ENCODE peak calls at places on chromosome 10, in ten cellular contexts. One of them, this sample, is unnamed.
A peak's percentile ranks its signal among the peaks of the same experiment; 100 is the strongest.

GRCh38 chr10:129335396-129335795 is 131.6 kb upstream of the MGMT start:
- DNase-seq in astrocyte of the hippocampus: no peak
- DNase-seq in NCI-H146: no peak
- DNase-seq in KBM-7: no peak
- DNase-seq in lung: no peak
- DNase-seq in activated CD4-positive, alpha-beta T cell treated with anti-CD3 and anti-CD28 coated beads, Interleukin-2, amount 50 U/mL, for 1 hour: no peak
- DNase-seq in ureter: no peak
- DNase-seq in osteocyte: no peak
- DNase-seq in HFFc6: no peak
- DNase-seq in HTR-8/SVneo: no peak
- DNase-seq in this sample: no peak

GRCh38 chr10:83122336-83122735 is 1017.0 kb upstream of the GHITM start:
- DNase-seq in astrocyte of the hippocampus: no peak
- DNase-seq in NCI-H146: no peak
- DNase-seq in KBM-7: no peak
- DNase-seq in lung: no peak
- DNase-seq in activated CD4-positive, alpha-beta T cell treated with anti-CD3 and anti-CD28 coated beads, Interleukin-2, amount 50 U/mL, for 1 hour: no peak
- DNase-seq in ureter: no peak
- DNase-seq in osteocyte: no peak
- DNase-seq in HFFc6: no peak
- DNase-seq in HTR-8/SVneo: no peak
- DNase-seq in this sample: no peak

GRCh38 chr10:124521429-124521871 is 59.8 kb downstream of the LHPP start:
- DNase-seq in astrocyte of the hippocampus: no peak
- DNase-seq in NCI-H146: no peak
- DNase-seq in KBM-7: no peak
- DNase-seq in lung: no peak
- DNase-seq in activated CD4-positive, alpha-beta T cell treated with anti-CD3 and anti-CD28 coated beads, Interleukin-2, amount 50 U/mL, for 1 hour: no peak
- DNase-seq in ureter: no peak
- DNase-seq in osteocyte: no peak
- DNase-seq in HFFc6: no peak
- DNase-seq in HTR-8/SVneo: no peak
- DNase-seq in this sample: no peak

GRCh38 chr10:1454428-1454827 is 282.9 kb downstream of the ADARB2 start:
- DNase-seq in astrocyte of the hippocampus: no peak
- DNase-seq in NCI-H146: no peak
- DNase-seq in KBM-7: no peak
- DNase-seq in lung: no peak
- DNase-seq in activated CD4-positive, alpha-beta T cell treated with anti-CD3 and anti-CD28 coated beads, Interleukin-2, amount 50 U/mL, for 1 hour: no peak
- DNase-seq in ureter: no peak
- DNase-seq in osteocyte: peak; percentile 56
- DNase-seq in HFFc6: no peak
- DNase-seq in HTR-8/SVneo: no peak
- DNase-seq in this sample: no peak

GRCh38 chr10:110226926-110227641 is 19.7 kb downstream of the MXI1 start:
- DNase-seq in astrocyte of the hippocampus: peak; percentile 49
- DNase-seq in NCI-H146: peak; percentile 93
- DNase-seq in KBM-7: peak; percentile 59
- DNase-seq in lung: peak; percentile 81
- DNase-seq in activated CD4-positive, alpha-beta T cell treated with anti-CD3 and anti-CD28 coated beads, Interleukin-2, amount 50 U/mL, for 1 hour: peak; percentile 81
- DNase-seq in ureter: peak; percentile 82
- DNase-seq in osteocyte: no peak
- DNase-seq in HFFc6: no peak
- DNase-seq in HTR-8/SVneo: no peak
- DNase-seq in this sample: peak; percentile 64

GRCh38 chr10:93745411-93746065 is 12.2 kb upstream of the LGI1 start:
- DNase-seq in astrocyte of the hippocampus: peak; percentile 77
- DNase-seq in NCI-H146: peak; percentile 58
- DNase-seq in KBM-7: peak; percentile 41
- DNase-seq in lung: no peak
- DNase-seq in activated CD4-positive, alpha-beta T cell treated with anti-CD3 and anti-CD28 coated beads, Interleukin-2, amount 50 U/mL, for 1 hour: no peak
- DNase-seq in ureter: no peak
- DNase-seq in osteocyte: no peak
- DNase-seq in HFFc6: peak; percentile 30
- DNase-seq in HTR-8/SVneo: peak; percentile 51
- DNase-seq in this sample: no peak

GRCh38 chr10:24952146-24952700 is at the start of gene PRTFDC1:
- DNase-seq in astrocyte of the hippocampus: peak; percentile 66
- DNase-seq in NCI-H146: peak; percentile 91
- DNase-seq in KBM-7: peak; percentile 49
- DNase-seq in lung: no peak
- DNase-seq in activated CD4-positive, alpha-beta T cell treated with anti-CD3 and anti-CD28 coated beads, Interleukin-2, amount 50 U/mL, for 1 hour: peak; percentile 13
- DNase-seq in ureter: peak; percentile 57
- DNase-seq in osteocyte: no peak
- DNase-seq in HFFc6: peak; percentile 5
- DNase-seq in HTR-8/SVneo: no peak
- DNase-seq in this sample: peak; percentile 49

GRCh38 chr10:46287846-46288480 is 1.2 kb downstream of the ANTXRL start:
- DNase-seq in astrocyte of the hippocampus: no peak
- DNase-seq in NCI-H146: no peak
- DNase-seq in KBM-7: no peak
- DNase-seq in lung: peak; percentile 45
- DNase-seq in activated CD4-positive, alpha-beta T cell treated with anti-CD3 and anti-CD28 coated beads, Interleukin-2, amount 50 U/mL, for 1 hour: no peak
- DNase-seq in ureter: no peak
- DNase-seq in osteocyte: no peak
- DNase-seq in HFFc6: no peak
- DNase-seq in HTR-8/SVneo: no peak
- DNase-seq in this sample: no peak

GRCh38 chr10:93475871-93476270 is 6.3 kb downstream of the MYOF start:
- DNase-seq in astrocyte of the hippocampus: peak; percentile 60
- DNase-seq in NCI-H146: no peak
- DNase-seq in KBM-7: peak; percentile 62
- DNase-seq in lung: no peak
- DNase-seq in activated CD4-positive, alpha-beta T cell treated with anti-CD3 and anti-CD28 coated beads, Interleukin-2, amount 50 U/mL, for 1 hour: no peak
- DNase-seq in ureter: no peak
- DNase-seq in osteocyte: no peak
- DNase-seq in HFFc6: peak; percentile 87
- DNase-seq in HTR-8/SVneo: no peak
- DNase-seq in this sample: no peak

GRCh38 chr10:124732931-124733536 is 11.1 kb downstream of the FAM53B start:
- DNase-seq in astrocyte of the hippocampus: peak; percentile 61
- DNase-seq in NCI-H146: no peak
- DNase-seq in KBM-7: no peak
- DNase-seq in lung: peak; percentile 79
- DNase-seq in activated CD4-positive, alpha-beta T cell treated with anti-CD3 and anti-CD28 coated beads, Interleukin-2, amount 50 U/mL, for 1 hour: peak; percentile 61
- DNase-seq in ureter: peak; percentile 74
- DNase-seq in osteocyte: no peak
- DNase-seq in HFFc6: no peak
- DNase-seq in HTR-8/SVneo: no peak
- DNase-seq in this sample: no peak

GRCh38 chr10:14601872-14602725 is 172.6 kb downstream of the FAM107B start:
- DNase-seq in astrocyte of the hippocampus: peak; percentile 74
- DNase-seq in NCI-H146: no peak
- DNase-seq in KBM-7: peak; percentile 89
- DNase-seq in lung: peak; percentile 67
- DNase-seq in activated CD4-positive, alpha-beta T cell treated with anti-CD3 and anti-CD28 coated beads, Interleukin-2, amount 50 U/mL, for 1 hour: peak; percentile 57
- DNase-seq in ureter: no peak
- DNase-seq in osteocyte: no peak
- DNase-seq in HFFc6: peak; percentile 62
- DNase-seq in HTR-8/SVneo: no peak
- DNase-seq in this sample: peak; percentile 72

GRCh38 chr10:33122014-33122788 is 164.2 kb upstream of the ITGB1 start:
- DNase-seq in astrocyte of the hippocampus: peak; percentile 95
- DNase-seq in NCI-H146: no peak
- DNase-seq in KBM-7: no peak
- DNase-seq in lung: no peak
- DNase-seq in activated CD4-positive, alpha-beta T cell treated with anti-CD3 and anti-CD28 coated beads, Interleukin-2, amount 50 U/mL, for 1 hour: no peak
- DNase-seq in ureter: no peak
- DNase-seq in osteocyte: no peak
- DNase-seq in HFFc6: peak; percentile 78
- DNase-seq in HTR-8/SVneo: no peak
- DNase-seq in this sample: peak; percentile 56

GRCh38 chr10:131691481-131692090 is 209.2 kb upstream of the PPP2R2D start:
- DNase-seq in astrocyte of the hippocampus: no peak
- DNase-seq in NCI-H146: no peak
- DNase-seq in KBM-7: no peak
- DNase-seq in lung: no peak
- DNase-seq in activated CD4-positive, alpha-beta T cell treated with anti-CD3 and anti-CD28 coated beads, Interleukin-2, amount 50 U/mL, for 1 hour: no peak
- DNase-seq in ureter: no peak
- DNase-seq in osteocyte: no peak
- DNase-seq in HFFc6: no peak
- DNase-seq in HTR-8/SVneo: no peak
- DNase-seq in this sample: no peak

GRCh38 chr10:132506711-132507466 is 30.7 kb upstream of the INPP5A start:
- DNase-seq in astrocyte of the hippocampus: peak; percentile 71
- DNase-seq in NCI-H146: no peak
- DNase-seq in KBM-7: no peak
- DNase-seq in lung: no peak
- DNase-seq in activated CD4-positive, alpha-beta T cell treated with anti-CD3 and anti-CD28 coated beads, Interleukin-2, amount 50 U/mL, for 1 hour: no peak
- DNase-seq in ureter: peak; percentile 56
- DNase-seq in osteocyte: no peak
- DNase-seq in HFFc6: peak; percentile 50
- DNase-seq in HTR-8/SVneo: no peak
- DNase-seq in this sample: peak; percentile 13

GRCh38 chr10:33055636-33056035 is 97.6 kb upstream of the ITGB1 start:
- DNase-seq in astrocyte of the hippocampus: peak; percentile 65
- DNase-seq in NCI-H146: no peak
- DNase-seq in KBM-7: no peak
- DNase-seq in lung: no peak
- DNase-seq in activated CD4-positive, alpha-beta T cell treated with anti-CD3 and anti-CD28 coated beads, Interleukin-2, amount 50 U/mL, for 1 hour: no peak
- DNase-seq in ureter: no peak
- DNase-seq in osteocyte: no peak
- DNase-seq in HFFc6: peak; percentile 28
- DNase-seq in HTR-8/SVneo: no peak
- DNase-seq in this sample: no peak

GRCh38 chr10:97574374-97575100 is 2.0 kb downstream of the ANKRD2 start:
- DNase-seq in astrocyte of the hippocampus: peak; percentile 93
- DNase-seq in NCI-H146: peak; percentile 34
- DNase-seq in KBM-7: no peak
- DNase-seq in lung: peak; percentile 80
- DNase-seq in activated CD4-positive, alpha-beta T cell treated with anti-CD3 and anti-CD28 coated beads, Interleukin-2, amount 50 U/mL, for 1 hour: no peak
- DNase-seq in ureter: peak; percentile 79
- DNase-seq in osteocyte: peak; percentile 91
- DNase-seq in HFFc6: peak; percentile 82
- DNase-seq in HTR-8/SVneo: peak; percentile 98
- DNase-seq in this sample: peak; percentile 74

GRCh38 chr10:88389456-88389855 is 193.7 kb downstream of the RNLS start:
- DNase-seq in astrocyte of the hippocampus: peak; percentile 76
- DNase-seq in NCI-H146: peak; percentile 12
- DNase-seq in KBM-7: peak; percentile 63
- DNase-seq in lung: peak; percentile 39
- DNase-seq in activated CD4-positive, alpha-beta T cell treated with anti-CD3 and anti-CD28 coated beads, Interleukin-2, amount 50 U/mL, for 1 hour: peak; percentile 8
- DNase-seq in ureter: peak; percentile 48
- DNase-seq in osteocyte: no peak
- DNase-seq in HFFc6: peak; percentile 50
- DNase-seq in HTR-8/SVneo: no peak
- DNase-seq in this sample: no peak

GRCh38 chr10:44161196-44161595 is 223.7 kb downstream of the CXCL12 start:
- DNase-seq in astrocyte of the hippocampus: no peak
- DNase-seq in NCI-H146: no peak
- DNase-seq in KBM-7: no peak
- DNase-seq in lung: no peak
- DNase-seq in activated CD4-positive, alpha-beta T cell treated with anti-CD3 and anti-CD28 coated beads, Interleukin-2, amount 50 U/mL, for 1 hour: no peak
- DNase-seq in ureter: no peak
- DNase-seq in osteocyte: no peak
- DNase-seq in HFFc6: no peak
- DNase-seq in HTR-8/SVneo: no peak
- DNase-seq in this sample: no peak

GRCh38 chr10:1241973-1242935 is 186.1 kb downstream of the WDR37 start:
- DNase-seq in astrocyte of the hippocampus: no peak
- DNase-seq in NCI-H146: no peak
- DNase-seq in KBM-7: no peak
- DNase-seq in lung: no peak
- DNase-seq in activated CD4-positive, alpha-beta T cell treated with anti-CD3 and anti-CD28 coated beads, Interleukin-2, amount 50 U/mL, for 1 hour: no peak
- DNase-seq in ureter: no peak
- DNase-seq in osteocyte: no peak
- DNase-seq in HFFc6: no peak
- DNase-seq in HTR-8/SVneo: no peak
- DNase-seq in this sample: no peak

GRCh38 chr10:1604246-1604645 is 133.1 kb downstream of the ADARB2 start:
- DNase-seq in astrocyte of the hippocampus: no peak
- DNase-seq in NCI-H146: no peak
- DNase-seq in KBM-7: no peak
- DNase-seq in lung: no peak
- DNase-seq in activated CD4-positive, alpha-beta T cell treated with anti-CD3 and anti-CD28 coated beads, Interleukin-2, amount 50 U/mL, for 1 hour: no peak
- DNase-seq in ureter: no peak
- DNase-seq in osteocyte: peak; percentile 42
- DNase-seq in HFFc6: no peak
- DNase-seq in HTR-8/SVneo: no peak
- DNase-seq in this sample: no peak

GRCh38 chr10:3622845-3623621 is 162.0 kb downstream of the KLF6 start:
- DNase-seq in astrocyte of the hippocampus: no peak
- DNase-seq in NCI-H146: peak; percentile 21
- DNase-seq in KBM-7: no peak
- DNase-seq in lung: no peak
- DNase-seq in activated CD4-positive, alpha-beta T cell treated with anti-CD3 and anti-CD28 coated beads, Interleukin-2, amount 50 U/mL, for 1 hour: no peak
- DNase-seq in ureter: no peak
- DNase-seq in osteocyte: no peak
- DNase-seq in HFFc6: peak; percentile 42
- DNase-seq in HTR-8/SVneo: no peak
- DNase-seq in this sample: no peak

GRCh38 chr10:76114556-76114955 is 683.1 kb downstream of the LRMDA start:
- DNase-seq in astrocyte of the hippocampus: peak; percentile 8
- DNase-seq in NCI-H146: peak; percentile 83
- DNase-seq in KBM-7: no peak
- DNase-seq in lung: no peak
- DNase-seq in activated CD4-positive, alpha-beta T cell treated with anti-CD3 and anti-CD28 coated beads, Interleukin-2, amount 50 U/mL, for 1 hour: no peak
- DNase-seq in ureter: no peak
- DNase-seq in osteocyte: no peak
- DNase-seq in HFFc6: no peak
- DNase-seq in HTR-8/SVneo: no peak
- DNase-seq in this sample: peak; percentile 27

GRCh38 chr10:74208081-74208480 is 57.1 kb downstream of the ADK start:
- DNase-seq in astrocyte of the hippocampus: no peak
- DNase-seq in NCI-H146: peak; percentile 96
- DNase-seq in KBM-7: no peak
- DNase-seq in lung: no peak
- DNase-seq in activated CD4-positive, alpha-beta T cell treated with anti-CD3 and anti-CD28 coated beads, Interleukin-2, amount 50 U/mL, for 1 hour: no peak
- DNase-seq in ureter: no peak
- DNase-seq in osteocyte: no peak
- DNase-seq in HFFc6: no peak
- DNase-seq in HTR-8/SVneo: no peak
- DNase-seq in this sample: peak; percentile 51

GRCh38 chr10:78337016-78337415 is 303.4 kb downstream of the RPS24 start:
- DNase-seq in astrocyte of the hippocampus: no peak
- DNase-seq in NCI-H146: no peak
- DNase-seq in KBM-7: no peak
- DNase-seq in lung: no peak
- DNase-seq in activated CD4-positive, alpha-beta T cell treated with anti-CD3 and anti-CD28 coated beads, Interleukin-2, amount 50 U/mL, for 1 hour: no peak
- DNase-seq in ureter: peak; percentile 39
- DNase-seq in osteocyte: peak; percentile 48
- DNase-seq in HFFc6: no peak
- DNase-seq in HTR-8/SVneo: no peak
- DNase-seq in this sample: peak; percentile 23

GRCh38 chr10:132113766-132114365 is 48.1 kb downstream of the JAKMIP3 start:
- DNase-seq in astrocyte of the hippocampus: no peak
- DNase-seq in NCI-H146: no peak
- DNase-seq in KBM-7: no peak
- DNase-seq in lung: no peak
- DNase-seq in activated CD4-positive, alpha-beta T cell treated with anti-CD3 and anti-CD28 coated beads, Interleukin-2, amount 50 U/mL, for 1 hour: no peak
- DNase-seq in ureter: no peak
- DNase-seq in osteocyte: peak; percentile 68
- DNase-seq in HFFc6: no peak
- DNase-seq in HTR-8/SVneo: no peak
- DNase-seq in this sample: peak; percentile 16

This sample was measured in stomach.